ENCODE peak calls at places on chromosomes 11 and 22, in six cellular contexts. P is GM23338, C is PC-3, V is SK-N-SH, F is GM23248, H is HCT116. Q is an unnamed sample. For H3K36me3, the result is how much of the 10 kb centered on the place peaks cover.

GRCh38 chr11:79461144-79461543 is 20.3 kb upstream of the TENM4 start:
- DNase-seq in P (peak), C (peak), V (peak), F (peak), H (peak), Q (no peak)

GRCh38 chr11:8403310-8403709 is 139.6 kb upstream of the LMO1 start:
- DNase-seq in P (no peak), C (peak), V (no peak), F (peak), H (no peak), Q (no peak)

GRCh38 chr22:48517039-48518030 is 1310.3 kb downstream of the BRD1 start:
- DNase-seq in P (no peak), C (no peak), V (no peak), F (peak), H (no peak), Q (no peak)

GRCh38 chr11:102513869-102514268 is 16.7 kb downstream of the MMP7 start:
- DNase-seq in P (no peak), C (no peak), V (no peak), F (peak), H (no peak), Q (no peak)

GRCh38 chr11:91857194-91857593 is 367.4 kb upstream of the FAT3 start:
- DNase-seq in P (no peak), C (peak), V (no peak), F (peak), H (no peak), Q (no peak)

GRCh38 chr11:35752115-35752514 is 89.5 kb downstream of the TRIM44 start:
- DNase-seq in P (no peak), C (no peak), V (no peak), F (peak), H (no peak), Q (no peak)

GRCh38 chr22:17501679-17502285 is 61.5 kb upstream of the SLC25A18 start:
- DNase-seq in P (peak), C (peak), V (peak), F (peak), H (peak), Q (peak)

GRCh38 chr11:69287968-69288882 is 5.7 kb upstream of the MYEOV start:
- DNase-seq in P (no peak), C (no peak), V (no peak), F (no peak), H (no peak), Q (peak)

GRCh38 chr22:46064236-46064965 is 85.9 kb upstream of the PPARA start:
- DNase-seq in P (no peak), C (peak), V (peak), F (peak), H (no peak), Q (no peak)

GRCh38 chr11:92667446-92668165 is 301.8 kb upstream of the MTNR1B start:
- DNase-seq in P (peak), C (no peak), V (no peak), F (no peak), H (no peak), Q (no peak)

GRCh38 chr11:92960886-92961285 is 8.6 kb upstream of the MTNR1B start:
- DNase-seq in P (no peak), C (no peak), V (no peak), F (no peak), H (no peak), Q (no peak)

GRCh38 chr11:128620306-128621175 is 33.2 kb upstream of the ETS1 start:
- DNase-seq in P (no peak), C (no peak), V (no peak), F (peak), H (no peak), Q (no peak)

GRCh38 chr11:120217941-120218694 is 7.3 kb downstream of the OAF start:
- DNase-seq in P (no peak), C (no peak), V (no peak), F (no peak), H (no peak), Q (no peak)

GRCh38 chr22:48316876-48317250 is 1510.8 kb downstream of the BRD1 start:
- DNase-seq in P (no peak), C (no peak), V (no peak), F (no peak), H (no peak), Q (no peak)

GRCh38 chr11:112292785-112293407 is 32.2 kb upstream of the PLET1 start:
- DNase-seq in P (no peak), C (peak), V (no peak), F (peak), H (no peak), Q (no peak)

GRCh38 chr11:90753546-90753945 is 530.7 kb upstream of the CHORDC1 start:
- DNase-seq in P (no peak), C (no peak), V (no peak), F (no peak), H (no peak), Q (no peak)

GRCh38 chr11:130849215-130849568 is 67.1 kb downstream of the SNX19 start:
- DNase-seq in P (no peak), C (peak), V (no peak), F (peak), H (no peak), Q (no peak)

GRCh38 chr22:47153854-47154542 is 391.5 kb downstream of the TBC1D22A start:
- DNase-seq in P (no peak), C (no peak), V (peak), F (peak), H (no peak), Q (no peak)

GRCh38 chr11:2462092-2462985 is 17.5 kb downstream of the KCNQ1 start:
- DNase-seq in P (no peak), C (no peak), V (no peak), F (no peak), H (no peak), Q (no peak)

GRCh38 chr22:41923595-41924276 is 2.9 kb downstream of the TNFRSF13C start:
- DNase-seq in P (no peak), C (no peak), V (no peak), F (no peak), H (no peak), Q (no peak)

GRCh38 chr11:111812211-111812610 is 46.0 kb upstream of the PPP2R1B start:
- DNase-seq in P (no peak), C (no peak), V (no peak), F (no peak), H (no peak), Q (no peak)

GRCh38 chr11:14380947-14381555 is 22.1 kb upstream of the RRAS2 start:
- DNase-seq in P (peak), C (peak), V (peak), F (peak), H (no peak), Q (no peak)
- H3K4me3 ChIP-seq in P (peak), C (peak), V (peak), F (peak), H (peak), Q (no peak)

DNA sequence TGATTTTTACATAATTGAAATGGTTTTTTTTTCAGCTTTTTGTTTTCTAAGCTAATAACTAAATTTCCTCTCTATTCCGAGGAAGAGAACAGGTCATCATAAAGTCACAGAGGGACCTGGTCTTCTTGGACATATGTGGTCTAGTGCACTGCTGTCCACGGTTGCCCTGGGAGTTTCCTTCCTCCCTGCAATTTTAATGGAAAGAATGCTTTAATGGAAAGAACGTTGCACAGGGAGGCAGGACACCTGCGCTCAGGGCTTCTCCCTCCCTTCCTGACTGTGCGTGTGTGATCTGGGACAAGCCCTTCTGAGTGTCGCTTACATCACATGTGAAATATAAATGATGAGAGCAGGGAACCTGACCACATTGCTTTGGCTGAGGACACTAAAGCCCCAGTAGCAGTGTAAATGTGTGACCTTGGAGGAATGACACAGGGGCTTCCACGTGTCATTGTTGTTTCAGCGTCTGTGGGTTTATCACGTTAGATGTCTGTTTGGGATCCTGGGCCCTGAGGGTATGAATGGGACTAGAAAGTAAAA is 93.2 kb downstream of the AMOTL1 start:
- DNase-seq in P (no peak), C (no peak), V (peak), F (no peak), H (no peak), Q (no peak)
- H3K36me3 ChIP-seq in P (under half), C (under half), V (half or more), F (half or more), H (under half), Q (under half)

GRCh38 chr11:95999604-96000003 is 75.7 kb upstream of the MTMR2 start:
- DNase-seq in P (no peak), C (no peak), V (no peak), F (no peak), H (no peak), Q (no peak)

GRCh38 chr11:96002339-96002738 is 78.4 kb upstream of the MTMR2 start:
- DNase-seq in P (no peak), C (no peak), V (no peak), F (no peak), H (no peak), Q (no peak)

GRCh38 chr11:96000064-96000463 is 76.2 kb upstream of the MTMR2 start:
- DNase-seq in P (no peak), C (peak), V (no peak), F (peak), H (no peak), Q (no peak)

GRCh38 chr11:96002754-96003290 is 78.9 kb upstream of the MTMR2 start:
- DNase-seq in P (no peak), C (no peak), V (no peak), F (no peak), H (no peak), Q (no peak)

DNA sequence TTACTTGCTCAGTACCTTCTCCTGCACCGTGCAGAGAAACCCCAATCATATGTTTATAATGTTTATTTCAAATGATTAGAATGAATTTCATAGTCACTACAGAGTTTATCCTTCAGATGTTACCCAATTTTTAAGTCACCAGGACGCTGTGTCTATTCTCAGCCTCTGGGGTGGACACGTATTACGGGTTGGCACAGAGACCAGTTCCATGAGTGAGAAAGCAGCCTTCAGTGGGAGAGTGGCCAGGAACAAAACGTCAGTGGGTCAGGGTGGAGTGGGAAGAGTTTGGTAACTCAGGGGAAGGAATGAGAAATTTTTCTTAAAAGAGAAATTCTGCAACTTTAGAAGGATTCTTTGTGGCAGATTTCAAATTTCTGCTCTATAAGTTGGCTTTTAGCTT is 77.1 kb upstream of the MTMR2 start:
- DNase-seq in P (no peak), C (no peak), V (no peak), F (peak), H (no peak), Q (no peak)
- TF ChIP-seq EZH2phosphoT487 in P (no peak), C (no peak), V (no peak), F (no peak), H (no peak), Q (no peak)

DNA sequence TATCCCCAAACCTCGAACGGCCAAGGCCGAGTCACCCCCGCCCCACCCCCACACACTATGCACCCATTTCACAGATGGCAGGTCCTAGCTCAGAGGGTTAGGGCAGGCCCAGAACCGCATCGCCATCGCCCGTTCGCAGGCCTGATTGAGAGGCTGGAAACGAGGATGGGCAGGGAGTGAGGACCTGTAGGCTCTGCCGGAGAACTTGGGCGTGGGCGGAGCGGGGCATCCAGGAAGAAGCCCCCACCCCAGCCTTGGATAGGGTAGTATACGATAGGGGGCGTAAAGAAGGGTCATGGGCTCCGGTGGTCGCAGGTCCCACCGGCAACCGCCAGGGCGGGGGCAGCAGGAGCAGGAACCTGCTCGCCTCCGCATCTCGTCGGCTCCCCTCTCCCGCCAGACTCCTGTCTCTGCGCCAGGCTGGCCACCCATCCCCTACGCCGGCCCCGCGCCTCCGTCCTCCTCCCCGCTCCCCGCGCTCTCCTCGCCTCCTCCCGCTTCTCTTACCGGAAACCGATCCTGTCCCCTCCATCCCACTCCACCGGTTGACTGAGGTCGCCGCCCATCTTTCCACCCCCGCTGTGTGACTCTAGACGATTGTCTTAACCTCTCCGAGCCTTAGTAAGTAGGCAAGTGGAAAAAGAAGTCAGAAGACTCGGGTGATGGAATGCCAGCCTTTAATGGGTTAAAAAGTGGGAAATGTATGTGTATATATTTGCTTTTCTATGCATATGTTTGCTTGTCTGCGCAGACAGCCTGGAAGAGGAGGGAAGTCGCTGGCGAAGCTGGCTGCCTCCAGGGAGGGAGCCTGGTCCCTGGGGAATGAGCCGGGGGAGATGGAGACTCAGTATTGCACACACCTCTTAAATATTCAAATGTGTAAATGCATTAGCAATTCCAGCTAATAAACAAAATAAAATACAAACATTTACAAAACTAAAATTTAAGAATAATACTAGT is 52.8 kb downstream of the CYTH4 start:
- DNase-seq in P (peak), C (peak), V (peak), F (peak), H (no peak), Q (no peak)
- H3K4me3 ChIP-seq in P (peak), C (peak), V (no peak), F (peak), H (no peak), Q (no peak)

GRCh38 chr11:6489338-6489737 is 7.7 kb upstream of the DNHD1 start:
- DNase-seq in P (no peak), C (no peak), V (no peak), F (no peak), H (no peak), Q (no peak)

GRCh38 chr11:6488342-6488741 is 7.0 kb downstream of the TIMM10B start:
- DNase-seq in P (no peak), C (no peak), V (no peak), F (no peak), H (no peak), Q (no peak)

GRCh38 chr11:6486938-6487337 is 5.6 kb downstream of the TIMM10B start:
- DNase-seq in P (no peak), C (no peak), V (no peak), F (no peak), H (no peak), Q (no peak)

GRCh38 chr11:6486256-6486655 is 5.0 kb downstream of the TIMM10B start:
- DNase-seq in P (no peak), C (no peak), V (no peak), F (no peak), H (no peak), Q (no peak)

GRCh38 chr11:6488831-6489230 is 7.5 kb downstream of the TIMM10B start:
- DNase-seq in P (no peak), C (no peak), V (no peak), F (no peak), H (no peak), Q (no peak)
- H3K36me3 ChIP-seq in P (under half), C (under half), V (under half), F (under half), H (under half), Q (half or more)

GRCh38 chr11:116730241-116730561 is 42.6 kb downstream of the BUD13 start:
- DNase-seq in P (no peak), C (no peak), V (no peak), F (no peak), H (no peak), Q (no peak)
- TF ChIP-seq EZH2phosphoT487 in P (no peak), C (no peak), V (no peak), F (no peak), H (no peak), Q (no peak)